ENCODE peak calls at places on chromosomes 6 and 20, in nine cellular contexts. H is left cardiac atrium; U is Panc1; B is heart right ventricle; E is RWPE2; G is natural killer cell; J is A549; O is stimulated activated naive CD8-positive, alpha-beta T cell treated with anti-CD3 and anti-CD28 coated beads, Interleukin-15, Interleukin-2, amounts not matched to agents 100 U/mL and 50 U/mL, for 24 hours; Y is T-cell. Z is an unnamed sample.
A peak's percentile ranks its signal among the peaks of the same experiment; 100 is the strongest.

GRCh38 chr20:4869290-4870193 is 131.8 kb downstream of the SLC23A2 start:
- ATAC-seq in H (no peak), U (peak; percentile 84), B (no peak), E (peak; percentile 85), G (no peak), J (peak; percentile 85), O (no peak), Y (peak; percentile 41), Z (peak; percentile 64)

GRCh38 chr6:94121094-94121493 is 701.7 kb upstream of the EPHA7 start:
- ATAC-seq in H (no peak), U (no peak), B (no peak), E (no peak), G (no peak), J (no peak), O (no peak), Y (no peak), Z (no peak)

GRCh38 chr6:11192167-11192566 is 40.3 kb downstream of the NEDD9 start:
- ATAC-seq in H (no peak), U (no peak), B (no peak), E (no peak), G (no peak), J (no peak), O (no peak), Y (no peak), Z (no peak)

GRCh38 chr6:49835140-49835539 is 31.2 kb downstream of the CRISP1 start:
- ATAC-seq in H (no peak), U (no peak), B (no peak), E (no peak), G (no peak), J (no peak), O (no peak), Y (no peak), Z (no peak)

GRCh38 chr6:36851149-36851614 is 11.9 kb upstream of the CPNE5 start:
- ATAC-seq in H (peak; percentile 4), U (no peak), B (peak; percentile 0), E (no peak), G (peak; percentile 42), J (no peak), O (no peak), Y (peak; percentile 30), Z (peak; percentile 29)

GRCh38 chr20:50724851-50725721 is 6.3 kb upstream of the PARD6B start:
- ATAC-seq in H (peak; percentile 96), U (peak; percentile 82), B (peak; percentile 94), E (peak; percentile 85), G (no peak), J (peak; percentile 89), O (peak; percentile 98), Y (no peak), Z (peak; percentile 97)

GRCh38 chr6:157432231-157432630 is 51.2 kb downstream of the ZDHHC14 start:
- ATAC-seq in H (no peak), U (no peak), B (no peak), E (no peak), G (no peak), J (no peak), O (no peak), Y (no peak), Z (no peak)

GRCh38 chr6:45998524-45998923 is 17.1 kb downstream of the CLIC5 start:
- ATAC-seq in H (no peak), U (no peak), B (peak; percentile 32), E (no peak), G (no peak), J (no peak), O (no peak), Y (no peak), Z (no peak)

GRCh38 chr6:90689172-90689571 is 102.3 kb upstream of the MAP3K7 start:
- ATAC-seq in H (no peak), U (no peak), B (no peak), E (no peak), G (no peak), J (no peak), O (no peak), Y (no peak), Z (no peak)

Z was measured in activated T-helper 17 cell treated with anti-CD3 and anti-CD28 coated beads, Interleukin-2, amount 50 U/mL, for 72 hours.